ENCODE peak calls at places on chromosomes 13 and 19, in six cellular contexts. M is activated naive CD4-positive, alpha-beta T cell treated with anti-CD3 and anti-CD28 coated beads for 36 hours; R is left ventricle myocardium inferior; C is Karpas-422; J is mesenchymal stem cell; Q is NCI-H524. P is an unnamed sample.

GRCh38 chr19:1213391-1214286 is 8.1 kb downstream of the STK11 start:
- DNase-seq in M (peak), R (peak), C (no peak), J (peak), Q (no peak), P (no peak)

GRCh38 chr19:19531951-19532805 is 3.5 kb downstream of the YJEFN3 start:
- DNase-seq in M (peak), R (peak), C (peak), J (peak), Q (peak), P (peak)

GRCh38 chr13:49635599-49636433 is 7.5 kb downstream of the ARL11 start:
- DNase-seq in M (peak), R (no peak), C (peak), J (peak), Q (no peak), P (no peak)

GRCh38 chr13:79647518-79647917 is 166.6 kb downstream of the NDFIP2 start:
- DNase-seq in M (no peak), R (no peak), C (no peak), J (no peak), Q (no peak), P (no peak)

GRCh38 chr13:75251188-75251587 is 230.8 kb downstream of the TBC1D4 start:
- DNase-seq in M (no peak), R (no peak), C (no peak), J (no peak), Q (no peak), P (no peak)

GRCh38 chr19:4215807-4216206 is 13.5 kb upstream of the EBI3 start:
- DNase-seq in M (no peak), R (no peak), C (no peak), J (no peak), Q (no peak), P (no peak)

GRCh38 chr19:55014714-55015113 is 23.4 kb downstream of the GP6 start:
- DNase-seq in M (peak), R (peak), C (no peak), J (no peak), Q (no peak), P (no peak)

GRCh38 chr13:37446503-37446902 is 152.1 kb downstream of the POSTN start:
- DNase-seq in M (no peak), R (no peak), C (no peak), J (peak), Q (no peak), P (no peak)

GRCh38 chr19:45294291-45295029 is 28.2 kb downstream of the CKM start:
- DNase-seq in M (no peak), R (peak), C (no peak), J (no peak), Q (no peak), P (no peak)

GRCh38 chr19:2164020-2164988 is 571 bp downstream of the DOT1L start:
- DNase-seq in M (peak), R (no peak), C (peak), J (peak), Q (no peak), P (peak)

GRCh38 chr13:64332048-64332447 is 2898.1 kb downstream of the PCDH9 start:
- DNase-seq in M (no peak), R (no peak), C (no peak), J (no peak), Q (no peak), P (no peak)

GRCh38 chr13:22945321-22946226 is 235.2 kb upstream of the SGCG start:
- DNase-seq in M (no peak), R (no peak), C (no peak), J (no peak), Q (no peak), P (no peak)

GRCh38 chr19:8257052-8257443 is 47.9 kb downstream of the CERS4 start:
- DNase-seq in M (no peak), R (no peak), C (peak), J (no peak), Q (no peak), P (no peak)

GRCh38 chr19:48480476-48481190 is 11.5 kb downstream of the CYTH2 start:
- DNase-seq in M (peak), R (peak), C (no peak), J (no peak), Q (no peak), P (no peak)

GRCh38 chr19:9054768-9055167 is 32.1 kb upstream of the OR1M1 start:
- DNase-seq in M (no peak), R (no peak), C (no peak), J (no peak), Q (no peak), P (no peak)

GRCh38 chr19:6616011-6616410 is 25.1 kb upstream of the CD70 start:
- DNase-seq in M (peak), R (no peak), C (no peak), J (no peak), Q (no peak), P (no peak)

GRCh38 chr13:34076319-34076718 is 258.4 kb downstream of the RFC3 start:
- DNase-seq in M (no peak), R (no peak), C (no peak), J (peak), Q (peak), P (no peak)

P was measured in OCI-LY7.